ENCODE peak calls at places on chromosomes 7 and 10, in six cellular contexts. F is stimulated activated CD8-positive, alpha-beta memory T cell treated with anti-CD3 and anti-CD28 coated beads, Interleukin-7, amount 100 ng/mL, for 1 hour; B is brain microvascular endothelial cell; S is SW 1271; Z is upper lobe of right lung; Y is epithelial cell of esophagus. I is an unnamed sample.

GRCh38 chr7:132521423-132521822 is 54.8 kb downstream of the PLXNA4 start:
- DNase-seq in F (no peak), B (no peak), S (no peak), Z (no peak), Y (no peak), I (no peak)

GRCh38 chr7:107711301-107711700 is 32.6 kb upstream of the CBLL1 start:
- DNase-seq in F (no peak), B (peak; percentile 73), S (no peak), Z (no peak), Y (no peak), I (no peak)

GRCh38 chr10:18010050-18010449 is 58.3 kb downstream of the SLC39A12 start:
- DNase-seq in F (no peak), B (no peak), S (no peak), Z (no peak), Y (peak; percentile 51), I (no peak)

GRCh38 chr7:14596421-14596820 is 306.1 kb downstream of the DGKB start:
- DNase-seq in F (no peak), B (peak; percentile 14), S (no peak), Z (no peak), Y (peak; percentile 23), I (no peak)

GRCh38 chr7:127619681-127620405 is 1.9 kb upstream of the PAX4 start:
- DNase-seq in F (no peak), B (no peak), S (no peak), Z (no peak), Y (no peak), I (peak; percentile 35)

GRCh38 chr10:97115846-97116245 is 69.9 kb downstream of the SLIT1 start:
- DNase-seq in F (no peak), B (no peak), S (no peak), Z (no peak), Y (no peak), I (no peak)

GRCh38 chr7:130436253-130436652 is 4.6 kb downstream of the CEP41 start:
- DNase-seq in F (no peak), B (no peak), S (no peak), Z (no peak), Y (no peak), I (no peak)

GRCh38 chr10:31154996-31155395 is 123.3 kb upstream of the ZNF438 start:
- DNase-seq in F (no peak), B (no peak), S (no peak), Z (no peak), Y (peak; percentile 39), I (no peak)

GRCh38 chr7:116801092-116801710 is 61.2 kb upstream of the CAPZA2 start:
- DNase-seq in F (no peak), B (peak; percentile 79), S (no peak), Z (no peak), Y (peak; percentile 92), I (peak; percentile 14)

GRCh38 chr7:158248816-158249215 is 338.8 kb downstream of the PTPRN2 start:
- DNase-seq in F (no peak), B (no peak), S (no peak), Z (no peak), Y (no peak), I (no peak)

GRCh38 chr10:50991496-50992355 is 82.6 kb upstream of the PRKG1 start:
- DNase-seq in F (no peak), B (peak; percentile 59), S (no peak), Z (peak; percentile 80), Y (no peak), I (no peak)

GRCh38 chr10:90945496-90946070 is 24.7 kb upstream of the ANKRD1 start:
- DNase-seq in F (no peak), B (no peak), S (no peak), Z (no peak), Y (no peak), I (no peak)

GRCh38 chr7:121395494-121395960 is 581 bp downstream of the FAM3C start:
- DNase-seq in F (no peak), B (peak; percentile 37), S (peak; percentile 22), Z (no peak), Y (peak; percentile 41), I (peak; percentile 71)

GRCh38 chr10:114779803-114780609 is 41.6 kb upstream of the FHIP2A start:
- DNase-seq in F (no peak), B (peak; percentile 72), S (no peak), Z (no peak), Y (peak; percentile 85), I (peak; percentile 31)

GRCh38 chr7:30866939-30867338 is 44.7 kb upstream of the AQP1 start:
- DNase-seq in F (no peak), B (no peak), S (no peak), Z (no peak), Y (no peak), I (no peak)

GRCh38 chr7:129952164-129952652 is 552 bp downstream of the UBE2H start:
- DNase-seq in F (no peak), B (no peak), S (no peak), Z (peak; percentile 81), Y (peak; percentile 51), I (peak; percentile 36)

GRCh38 chr7:2520131-2520807 is 695 bp downstream of the LFNG start:
- DNase-seq in F (no peak), B (no peak), S (no peak), Z (no peak), Y (peak; percentile 38), I (peak; percentile 43)

GRCh38 chr10:131701131-131701947 is 199.5 kb upstream of the PPP2R2D start:
- DNase-seq in F (no peak), B (no peak), S (no peak), Z (peak; percentile 36), Y (no peak), I (no peak)

GRCh38 chr10:105974803-105975456 is 1189.6 kb downstream of the SORCS1 start:
- DNase-seq in F (no peak), B (no peak), S (no peak), Z (no peak), Y (peak; percentile 7), I (peak; percentile 78)

GRCh38 chr7:130292682-130293257 is at the start of gene CPA4:
- DNase-seq in F (no peak), B (peak; percentile 98), S (peak; percentile 56), Z (no peak), Y (peak; percentile 98), I (no peak)

GRCh38 chr10:4073912-4074311 is 288.9 kb upstream of the KLF6 start:
- DNase-seq in F (no peak), B (peak; percentile 50), S (no peak), Z (no peak), Y (peak; percentile 94), I (no peak)

GRCh38 chr10:107803541-107803940 is 639.0 kb upstream of the SORCS1 start:
- DNase-seq in F (no peak), B (no peak), S (no peak), Z (no peak), Y (no peak), I (no peak)

GRCh38 chr7:134723904-134724303 is 55.5 kb upstream of the CALD1 start:
- DNase-seq in F (no peak), B (no peak), S (no peak), Z (no peak), Y (no peak), I (no peak)

GRCh38 chr7:7675686-7676085 is 35.1 kb downstream of the UMAD1 start:
- DNase-seq in F (no peak), B (no peak), S (no peak), Z (no peak), Y (no peak), I (no peak)

GRCh38 chr10:14074062-14074884 is 256.5 kb downstream of the FRMD4A start:
- DNase-seq in F (no peak), B (peak; percentile 100), S (no peak), Z (peak; percentile 82), Y (peak; percentile 99), I (peak; percentile 92)

GRCh38 chr10:105540381-105540780 is 899.3 kb downstream of the SORCS3 start:
- DNase-seq in F (no peak), B (no peak), S (no peak), Z (no peak), Y (no peak), I (no peak)

GRCh38 chr10:110504111-110504735 is 6.5 kb downstream of the DUSP5 start:
- DNase-seq in F (no peak), B (peak; percentile 52), S (no peak), Z (no peak), Y (no peak), I (no peak)

GRCh38 chr10:13822475-13822874 is 235.7 kb downstream of the PRPF18 start:
- DNase-seq in F (no peak), B (no peak), S (no peak), Z (no peak), Y (no peak), I (no peak)

GRCh38 chr10:46309511-46310142 is 22.8 kb downstream of the ANTXRL start:
- DNase-seq in F (no peak), B (no peak), S (no peak), Z (peak; percentile 43), Y (no peak), I (no peak)

GRCh38 chr7:157691521-157692155 is 354.8 kb downstream of the DNAJB6 start:
- DNase-seq in F (no peak), B (no peak), S (no peak), Z (peak; percentile 63), Y (no peak), I (peak; percentile 84)

GRCh38 chr10:76769161-76769560 is 868.4 kb downstream of the KCNMA1 start:
- DNase-seq in F (no peak), B (no peak), S (no peak), Z (no peak), Y (no peak), I (no peak)

GRCh38 chr10:126253613-126254002 is 134.7 kb downstream of the ADAM12 start:
- DNase-seq in F (no peak), B (no peak), S (no peak), Z (no peak), Y (peak; percentile 75), I (no peak)

GRCh38 chr7:4726568-4726967 is 44.5 kb downstream of the FOXK1 start:
- DNase-seq in F (no peak), B (no peak), S (no peak), Z (no peak), Y (no peak), I (no peak)

GRCh38 chr7:11261470-11261869 is 287.8 kb downstream of the PHF14 start:
- DNase-seq in F (no peak), B (no peak), S (no peak), Z (no peak), Y (peak; percentile 4), I (peak; percentile 94)

I was measured in NCI-H146.